ENCODE peak calls at places on chromosomes 11 and 22, in ten cellular contexts. Y, O, P, M, Z, F, Q, X, D and V are unnamed samples.

GRCh38 chr11:121557348-121557747 is 104.6 kb upstream of the SORL1-AS1 start:
- DNase-seq in Y (no peak), O (no peak), P (no peak), M (no peak), Z (no peak), F (no peak), Q (no peak), X (no peak), D (no peak), V (no peak)

GRCh38 chr11:73308003-73308962 is at the start of gene ARHGEF17:
- DNase-seq in Y (peak), O (no peak), P (peak), M (peak), Z (no peak), F (peak), Q (peak), X (peak), D (peak), V (peak)

GRCh38 chr11:45289369-45289768 is 3.2 kb upstream of the SYT13 start:
- DNase-seq in Y (no peak), O (no peak), P (peak), M (no peak), Z (no peak), F (no peak), Q (no peak), X (no peak), D (peak), V (no peak)

GRCh38 chr11:68436985-68437926 is 23.3 kb upstream of the PPP6R3 start:
- DNase-seq in Y (peak), O (no peak), P (peak), M (no peak), Z (no peak), F (no peak), Q (no peak), X (no peak), D (peak), V (no peak)

GRCh38 chr11:33692013-33692504 is 8.6 kb downstream of the C11orf91 start:
- DNase-seq in Y (no peak), O (no peak), P (peak), M (peak), Z (no peak), F (peak), Q (no peak), X (peak), D (peak), V (peak)

GRCh38 chr11:130467116-130467990 is 18.9 kb downstream of the ADAMTS15 start:
- DNase-seq in Y (no peak), O (no peak), P (no peak), M (no peak), Z (no peak), F (no peak), Q (no peak), X (no peak), D (no peak), V (no peak)

GRCh38 chr22:44898236-44898635 is 111.6 kb downstream of the PHF21B start:
- DNase-seq in Y (no peak), O (no peak), P (no peak), M (no peak), Z (no peak), F (no peak), Q (no peak), X (no peak), D (no peak), V (no peak)

GRCh38 chr22:23784215-23784732 is 2.5 kb upstream of the SMARCB1 start:
- DNase-seq in Y (no peak), O (no peak), P (peak), M (no peak), Z (no peak), F (peak), Q (no peak), X (no peak), D (no peak), V (peak)

GRCh38 chr22:29840498-29840897 is 2.4 kb upstream of the ASCC2 start:
- DNase-seq in Y (no peak), O (no peak), P (no peak), M (no peak), Z (no peak), F (no peak), Q (no peak), X (no peak), D (no peak), V (no peak)

GRCh38 chr22:46483353-46483752 is 54.1 kb downstream of the CELSR1 start:
- DNase-seq in Y (no peak), O (no peak), P (no peak), M (no peak), Z (no peak), F (no peak), Q (no peak), X (no peak), D (no peak), V (no peak)

GRCh38 chr11:94254214-94254613 is 50.2 kb upstream of the IZUMO1R start:
- DNase-seq in Y (no peak), O (no peak), P (no peak), M (no peak), Z (no peak), F (no peak), Q (no peak), X (no peak), D (no peak), V (no peak)

GRCh38 chr11:130827697-130828377 is 88.4 kb downstream of the SNX19 start:
- DNase-seq in Y (peak), O (peak), P (peak), M (peak), Z (no peak), F (peak), Q (no peak), X (no peak), D (peak), V (peak)